ENCODE peak calls at places on chromosomes 1 and 21, in seven cellular contexts. One of them, this sample, is unnamed.

GRCh38 chr1:235610157-235610556 is 39.4 kb downstream of the GNG4 start:
- DNase-seq in neuronal stem cell: no peak
- DNase-seq in neural progenitor cell: no peak
- DNase-seq in DND-41: no peak
- DNase-seq in GM23248: no peak
- DNase-seq in fibroblast of lung: no peak
- DNase-seq in kidney: no peak
- DNase-seq in this sample: no peak

GRCh38 chr1:217273866-217274265 is 357.0 kb downstream of the GPATCH2 start:
- DNase-seq in neuronal stem cell: no peak
- DNase-seq in fibroblast of lung: peak
- DNase-seq in DND-41: no peak
- DNase-seq in GM23248: peak
- DNase-seq in neural progenitor cell: no peak
- DNase-seq in kidney: no peak
- DNase-seq in this sample: no peak

GRCh38 chr21:37983336-37984095 is 67.3 kb upstream of the KCNJ6 start:
- DNase-seq in neural progenitor cell: no peak
- DNase-seq in GM23248: no peak
- DNase-seq in fibroblast of lung: peak
- DNase-seq in kidney: no peak
- DNase-seq in neuronal stem cell: no peak
- DNase-seq in DND-41: no peak
- DNase-seq in this sample: no peak

GRCh38 chr1:208129489-208129888 is 114.7 kb downstream of the PLXNA2 start:
- DNase-seq in GM23248: no peak
- DNase-seq in fibroblast of lung: no peak
- DNase-seq in neuronal stem cell: no peak
- DNase-seq in DND-41: no peak
- DNase-seq in neural progenitor cell: no peak
- DNase-seq in kidney: no peak
- DNase-seq in this sample: no peak

GRCh38 chr1:27872059-27872801 is at the start of gene THEMIS2:
- DNase-seq in neuronal stem cell: peak
- DNase-seq in DND-41: peak
- DNase-seq in fibroblast of lung: peak
- DNase-seq in GM23248: peak
- DNase-seq in neural progenitor cell: peak
- DNase-seq in kidney: peak
- DNase-seq in this sample: no peak

GRCh38 chr1:87156124-87156523 is 172.6 kb upstream of the LMO4 start:
- DNase-seq in fibroblast of lung: no peak
- DNase-seq in GM23248: no peak
- DNase-seq in DND-41: no peak
- DNase-seq in neural progenitor cell: no peak
- DNase-seq in kidney: no peak
- DNase-seq in neuronal stem cell: no peak
- DNase-seq in this sample: no peak

GRCh38 chr1:197915797-197916686 is 1.1 kb upstream of the LHX9 start:
- DNase-seq in GM23248: peak
- DNase-seq in kidney: peak
- DNase-seq in DND-41: no peak
- DNase-seq in neural progenitor cell: peak
- DNase-seq in neuronal stem cell: peak
- DNase-seq in fibroblast of lung: peak
- DNase-seq in this sample: no peak

GRCh38 chr1:53579221-53580008 is 120.2 kb downstream of the DMRTB1 start:
- DNase-seq in neural progenitor cell: no peak
- DNase-seq in kidney: no peak
- DNase-seq in DND-41: no peak
- DNase-seq in neuronal stem cell: no peak
- DNase-seq in fibroblast of lung: no peak
- DNase-seq in GM23248: no peak
- DNase-seq in this sample: no peak

GRCh38 chr1:167148388-167148787 is 54.5 kb downstream of the STYXL2 start:
- DNase-seq in GM23248: no peak
- DNase-seq in neuronal stem cell: no peak
- DNase-seq in DND-41: no peak
- DNase-seq in neural progenitor cell: peak
- DNase-seq in fibroblast of lung: no peak
- DNase-seq in kidney: no peak
- DNase-seq in this sample: no peak

GRCh38 chr1:22447581-22448215 is 4.0 kb upstream of the ZBTB40 start:
- DNase-seq in neural progenitor cell: no peak
- DNase-seq in GM23248: peak
- DNase-seq in DND-41: no peak
- DNase-seq in fibroblast of lung: peak
- DNase-seq in neuronal stem cell: no peak
- DNase-seq in kidney: no peak
- DNase-seq in this sample: no peak

GRCh38 chr1:7973086-7973485 is 11.6 kb downstream of the PARK7 start:
- DNase-seq in neural progenitor cell: no peak
- DNase-seq in fibroblast of lung: no peak
- DNase-seq in neuronal stem cell: no peak
- DNase-seq in DND-41: no peak
- DNase-seq in kidney: no peak
- DNase-seq in GM23248: no peak
- DNase-seq in this sample: no peak

GRCh38 chr1:16026723-16027484 is 5.1 kb downstream of the CLCNKA start:
- DNase-seq in neuronal stem cell: peak
- DNase-seq in DND-41: peak
- DNase-seq in GM23248: peak
- DNase-seq in neural progenitor cell: peak
- DNase-seq in fibroblast of lung: no peak
- DNase-seq in kidney: peak
- DNase-seq in this sample: no peak

GRCh38 chr1:13783551-13783950 is 83.6 kb downstream of the PRDM2 start:
- DNase-seq in neural progenitor cell: no peak
- DNase-seq in GM23248: peak
- DNase-seq in fibroblast of lung: peak
- DNase-seq in DND-41: no peak
- DNase-seq in neuronal stem cell: no peak
- DNase-seq in kidney: no peak
- DNase-seq in this sample: no peak

GRCh38 chr1:13784971-13785370 is 85.0 kb downstream of the PRDM2 start:
- DNase-seq in kidney: no peak
- DNase-seq in DND-41: no peak
- DNase-seq in neural progenitor cell: no peak
- DNase-seq in GM23248: peak
- DNase-seq in fibroblast of lung: peak
- DNase-seq in neuronal stem cell: no peak
- DNase-seq in this sample: no peak

GRCh38 chr1:13788795-13789194 is 88.8 kb downstream of the PRDM2 start:
- DNase-seq in DND-41: no peak
- DNase-seq in neuronal stem cell: no peak
- DNase-seq in fibroblast of lung: no peak
- DNase-seq in GM23248: no peak
- DNase-seq in kidney: no peak
- DNase-seq in neural progenitor cell: no peak
- DNase-seq in this sample: no peak

GRCh38 chr1:13790290-13791035 is 90.5 kb downstream of the PRDM2 start:
- DNase-seq in kidney: no peak
- DNase-seq in neuronal stem cell: no peak
- DNase-seq in DND-41: no peak
- DNase-seq in fibroblast of lung: no peak
- DNase-seq in GM23248: no peak
- DNase-seq in neural progenitor cell: no peak
- DNase-seq in this sample: no peak

DNA sequence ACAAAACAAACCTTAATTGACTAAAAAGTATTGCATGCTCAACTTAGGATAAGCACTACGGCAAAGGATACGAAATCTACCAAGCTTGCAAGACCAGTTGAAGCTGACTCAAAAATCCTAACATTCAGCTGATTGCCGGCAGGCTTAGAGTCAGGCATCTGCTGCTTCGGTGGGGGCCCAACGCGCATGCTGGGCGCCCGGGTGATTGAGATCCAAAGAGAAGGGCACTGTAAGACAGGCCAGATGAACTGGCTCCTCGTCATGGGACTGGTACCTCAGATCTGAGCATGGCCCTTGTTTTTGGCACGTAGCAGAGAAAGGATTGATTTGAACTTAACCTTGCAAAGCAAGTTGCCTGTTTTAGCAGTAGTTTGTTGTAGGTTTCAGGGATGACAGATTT is 86.6 kb downstream of the PRDM2 start:
- DNase-seq in neuronal stem cell: no peak
- DNase-seq in GM23248: no peak
- DNase-seq in DND-41: no peak
- DNase-seq in neural progenitor cell: no peak
- DNase-seq in fibroblast of lung: no peak
- DNase-seq in kidney: no peak
- DNase-seq in this sample: no peak
- H3K9ac ChIP-seq in neuronal stem cell: no peak
- H3K9ac ChIP-seq in GM23248: no peak
- H3K9ac ChIP-seq in DND-41: no peak
- H3K9ac ChIP-seq in neural progenitor cell: no peak
- H3K9ac ChIP-seq in fibroblast of lung: no peak
- H3K9ac ChIP-seq in kidney: no peak
- H3K9ac ChIP-seq in this sample: no peak

GRCh38 chr1:151829352-151830046 is 2.1 kb downstream of the RORC start:
- DNase-seq in GM23248: no peak
- DNase-seq in DND-41: peak
- DNase-seq in fibroblast of lung: no peak
- DNase-seq in neural progenitor cell: no peak
- DNase-seq in kidney: no peak
- DNase-seq in neuronal stem cell: no peak
- DNase-seq in this sample: no peak

GRCh38 chr1:151831605-151832004 is at the start of gene RORC:
- DNase-seq in neuronal stem cell: no peak
- DNase-seq in fibroblast of lung: no peak
- DNase-seq in GM23248: no peak
- DNase-seq in neural progenitor cell: no peak
- DNase-seq in kidney: peak
- DNase-seq in DND-41: no peak
- DNase-seq in this sample: no peak

GRCh38 chr1:151832318-151832984 is 849 bp upstream of the RORC start:
- DNase-seq in fibroblast of lung: no peak
- DNase-seq in DND-41: no peak
- DNase-seq in kidney: peak
- DNase-seq in GM23248: peak
- DNase-seq in neuronal stem cell: no peak
- DNase-seq in neural progenitor cell: no peak
- DNase-seq in this sample: no peak

GRCh38 chr1:151830055-151830454 is 1.5 kb downstream of the RORC start:
- DNase-seq in DND-41: no peak
- DNase-seq in kidney: no peak
- DNase-seq in neuronal stem cell: no peak
- DNase-seq in fibroblast of lung: no peak
- DNase-seq in GM23248: no peak
- DNase-seq in neural progenitor cell: no peak
- DNase-seq in this sample: no peak

GRCh38 chr1:151831256-151831591 is 378 bp downstream of the RORC start:
- DNase-seq in kidney: no peak
- DNase-seq in neural progenitor cell: no peak
- DNase-seq in neuronal stem cell: no peak
- DNase-seq in GM23248: no peak
- DNase-seq in fibroblast of lung: no peak
- DNase-seq in DND-41: no peak
- DNase-seq in this sample: no peak
- H3K9ac ChIP-seq in kidney: peak
- H3K9ac ChIP-seq in neural progenitor cell: no peak
- H3K9ac ChIP-seq in neuronal stem cell: no peak
- H3K9ac ChIP-seq in GM23248: no peak
- H3K9ac ChIP-seq in fibroblast of lung: no peak
- H3K9ac ChIP-seq in DND-41: no peak
- H3K9ac ChIP-seq in this sample: no peak

GRCh38 chr1:36088577-36089392 is at the start of gene ADPRS:
- DNase-seq in neuronal stem cell: peak
- DNase-seq in DND-41: peak
- DNase-seq in fibroblast of lung: peak
- DNase-seq in neural progenitor cell: peak
- DNase-seq in GM23248: peak
- DNase-seq in kidney: peak
- DNase-seq in this sample: peak

GRCh38 chr1:36087233-36088123 is 1.2 kb upstream of the ADPRS start:
- DNase-seq in neural progenitor cell: no peak
- DNase-seq in GM23248: peak
- DNase-seq in DND-41: no peak
- DNase-seq in neuronal stem cell: no peak
- DNase-seq in fibroblast of lung: no peak
- DNase-seq in kidney: peak
- DNase-seq in this sample: no peak

GRCh38 chr1:36086529-36087232 is 2.0 kb upstream of the ADPRS start:
- DNase-seq in fibroblast of lung: no peak
- DNase-seq in neural progenitor cell: no peak
- DNase-seq in DND-41: no peak
- DNase-seq in neuronal stem cell: no peak
- DNase-seq in kidney: no peak
- DNase-seq in GM23248: no peak
- DNase-seq in this sample: no peak

GRCh38 chr1:36089393-36090121 is 865 bp downstream of the ADPRS start:
- DNase-seq in neural progenitor cell: peak
- DNase-seq in kidney: no peak
- DNase-seq in GM23248: peak
- DNase-seq in DND-41: peak
- DNase-seq in neuronal stem cell: no peak
- DNase-seq in fibroblast of lung: peak
- DNase-seq in this sample: no peak

DNA sequence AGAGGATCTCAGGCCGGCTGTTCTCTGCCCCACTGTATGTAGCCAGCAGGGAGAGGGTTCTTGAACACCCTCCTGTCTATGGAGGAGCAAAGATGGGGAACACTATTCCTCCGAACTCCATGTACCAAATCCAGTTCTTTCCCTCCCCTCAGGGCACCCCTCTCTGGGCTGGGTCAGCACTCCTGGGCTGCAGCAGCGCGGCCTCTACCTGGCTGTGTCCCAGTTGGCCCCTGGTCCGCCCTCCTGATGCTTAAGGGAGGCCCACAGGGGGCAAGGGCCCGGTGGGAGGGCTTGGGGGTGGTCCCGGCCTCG is 471 bp upstream of the ADPRS start:
- DNase-seq in neuronal stem cell: no peak
- DNase-seq in fibroblast of lung: no peak
- DNase-seq in neural progenitor cell: no peak
- DNase-seq in GM23248: no peak
- DNase-seq in kidney: no peak
- DNase-seq in DND-41: no peak
- DNase-seq in this sample: no peak
- H3K9ac ChIP-seq in neuronal stem cell: peak
- H3K9ac ChIP-seq in fibroblast of lung: peak
- H3K9ac ChIP-seq in neural progenitor cell: no peak
- H3K9ac ChIP-seq in GM23248: peak
- H3K9ac ChIP-seq in kidney: peak
- H3K9ac ChIP-seq in DND-41: peak
- H3K9ac ChIP-seq in this sample: peak

GRCh38 chr1:186240436-186240835 is 134.6 kb downstream of the TPR start:
- DNase-seq in neural progenitor cell: no peak
- DNase-seq in kidney: no peak
- DNase-seq in GM23248: no peak
- DNase-seq in neuronal stem cell: no peak
- DNase-seq in fibroblast of lung: no peak
- DNase-seq in DND-41: no peak
- DNase-seq in this sample: no peak
- H3K9ac ChIP-seq in neural progenitor cell: no peak
- H3K9ac ChIP-seq in kidney: no peak
- H3K9ac ChIP-seq in GM23248: no peak
- H3K9ac ChIP-seq in neuronal stem cell: no peak
- H3K9ac ChIP-seq in fibroblast of lung: no peak
- H3K9ac ChIP-seq in DND-41: no peak
- H3K9ac ChIP-seq in this sample: no peak

GRCh38 chr1:54814148-54814498 is 13.0 kb upstream of the TTC22 start:
- DNase-seq in kidney: no peak
- DNase-seq in fibroblast of lung: no peak
- DNase-seq in DND-41: no peak
- DNase-seq in neural progenitor cell: no peak
- DNase-seq in neuronal stem cell: no peak
- DNase-seq in GM23248: no peak
- DNase-seq in this sample: no peak
- H3K9ac ChIP-seq in kidney: no peak
- H3K9ac ChIP-seq in fibroblast of lung: no peak
- H3K9ac ChIP-seq in DND-41: no peak
- H3K9ac ChIP-seq in neural progenitor cell: no peak
- H3K9ac ChIP-seq in neuronal stem cell: no peak
- H3K9ac ChIP-seq in GM23248: no peak
- H3K9ac ChIP-seq in this sample: no peak